ENCODE peak calls at places on chromosomes 6 and 20, in eight cellular contexts. S is H1; D is hepatocyte; Q is stomach; G is H9; Y is upper lobe of right lung; E is CD8-positive, alpha-beta T cell; T is SK-N-SH. Z is an unnamed sample.

GRCh38 chr6:106446287-106446885 is 85.9 kb downstream of the CRYBG1 start:
- DNase-seq in S (no peak), D (no peak), Q (no peak), G (no peak), Y (no peak), E (no peak), T (peak; percentile 12), Z (peak; percentile 31)

GRCh38 chr6:56775498-56776166 is 132.9 kb upstream of the DST start:
- DNase-seq in S (no peak), D (no peak), Q (no peak), G (peak; percentile 53), Y (no peak), E (no peak), T (no peak), Z (no peak)

GRCh38 chr20:52049001-52049731 is 142.4 kb downstream of the ZFP64 start:
- DNase-seq in S (peak; percentile 65), D (peak; percentile 12), Q (no peak), G (peak; percentile 68), Y (no peak), E (no peak), T (no peak), Z (no peak)

GRCh38 chr20:23669866-23670265 is 19.0 kb downstream of the CST4 start:
- DNase-seq in S (no peak), D (no peak), Q (no peak), G (no peak), Y (no peak), E (no peak), T (no peak), Z (no peak)

GRCh38 chr6:13044390-13044789 is 283.9 kb downstream of the TBC1D7 start:
- DNase-seq in S (peak; percentile 50), D (no peak), Q (no peak), G (peak; percentile 61), Y (no peak), E (no peak), T (no peak), Z (no peak)

GRCh38 chr20:46047821-46048220 is 18.8 kb downstream of the SLC12A5 start:
- DNase-seq in S (no peak), D (no peak), Q (no peak), G (no peak), Y (peak; percentile 43), E (no peak), T (no peak), Z (no peak)

GRCh38 chr6:111658445-111659154 is 52.9 kb upstream of the TRAF3IP2 start:
- DNase-seq in S (no peak), D (no peak), Q (no peak), G (no peak), Y (no peak), E (no peak), T (no peak), Z (no peak)

GRCh38 chr6:51640016-51640415 is 447.4 kb downstream of the PKHD1 start:
- DNase-seq in S (no peak), D (no peak), Q (no peak), G (no peak), Y (no peak), E (no peak), T (no peak), Z (no peak)

GRCh38 chr6:144248003-144248402 is 37.1 kb upstream of the UTRN start:
- DNase-seq in S (no peak), D (no peak), Q (no peak), G (no peak), Y (no peak), E (no peak), T (no peak), Z (no peak)

GRCh38 chr6:165665384-165665672 is 2.3 kb upstream of the PDE10A start:
- DNase-seq in S (no peak), D (no peak), Q (no peak), G (no peak), Y (no peak), E (no peak), T (no peak), Z (no peak)

GRCh38 chr6:128350416-128351254 is 169.8 kb downstream of the PTPRK start:
- DNase-seq in S (no peak), D (peak; percentile 18), Q (no peak), G (no peak), Y (no peak), E (no peak), T (no peak), Z (no peak)

GRCh38 chr6:156787569-156788492 is 10.7 kb downstream of the ARID1B start:
- DNase-seq in S (no peak), D (no peak), Q (no peak), G (no peak), Y (no peak), E (no peak), T (no peak), Z (no peak)

GRCh38 chr6:131226465-131226864 is 91.2 kb downstream of the AKAP7 start:
- DNase-seq in S (no peak), D (no peak), Q (no peak), G (no peak), Y (no peak), E (no peak), T (no peak), Z (no peak)

GRCh38 chr20:64153861-64154589 is 10.2 kb upstream of the MYT1 start:
- DNase-seq in S (no peak), D (no peak), Q (no peak), G (no peak), Y (no peak), E (no peak), T (no peak), Z (no peak)

GRCh38 chr6:83065511-83066192 is at the start of gene UBE3D:
- DNase-seq in S (peak; percentile 98), D (peak; percentile 95), Q (peak; percentile 93), G (peak; percentile 93), Y (peak; percentile 96), E (peak; percentile 85), T (peak; percentile 94), Z (peak; percentile 88)

GRCh38 chr6:83068628-83069027 is 1.2 kb downstream of the DOP1A start:
- DNase-seq in S (no peak), D (no peak), Q (no peak), G (no peak), Y (no peak), E (no peak), T (no peak), Z (no peak)

GRCh38 chr6:83069633-83070032 is 2.2 kb downstream of the DOP1A start:
- DNase-seq in S (no peak), D (no peak), Q (no peak), G (no peak), Y (no peak), E (no peak), T (no peak), Z (no peak)

GRCh38 chr6:83071023-83071422 is 3.6 kb downstream of the DOP1A start:
- DNase-seq in S (no peak), D (no peak), Q (no peak), G (no peak), Y (no peak), E (no peak), T (no peak), Z (no peak)

GRCh38 chr6:83067448-83068413 is at the start of gene DOP1A:
- DNase-seq in S (peak; percentile 97), D (peak; percentile 98), Q (peak; percentile 97), G (peak; percentile 95), Y (peak; percentile 99), E (peak; percentile 92), T (peak; percentile 95), Z (peak; percentile 94)
- H3K27ac ChIP-seq in S (peak within 1 kb of the TSS; percentile 87), D (peak within 1 kb of the TSS; percentile 94), Q (peak within 1 kb of the TSS; percentile 90), G (peak within 1 kb of the TSS; percentile 55), Y (peak within 1 kb of the TSS; percentile 87), E (peak within 1 kb of the TSS; percentile 87), T (peak within 1 kb of the TSS; percentile 64), Z (peak within 1 kb of the TSS; percentile 98)

GRCh38 chr20:38859070-38859690 is 53.7 kb downstream of the PPP1R16B start:
- DNase-seq in S (no peak), D (no peak), Q (no peak), G (no peak), Y (no peak), E (no peak), T (no peak), Z (peak; percentile 61)

GRCh38 chr20:38862226-38862625 is 56.7 kb downstream of the PPP1R16B start:
- DNase-seq in S (no peak), D (no peak), Q (no peak), G (no peak), Y (no peak), E (no peak), T (no peak), Z (no peak)

GRCh38 chr20:38857703-38858102 is 52.2 kb downstream of the PPP1R16B start:
- DNase-seq in S (no peak), D (no peak), Q (no peak), G (no peak), Y (no peak), E (no peak), T (no peak), Z (no peak)

GRCh38 chr20:38863024-38863851 is 57.7 kb downstream of the PPP1R16B start:
- DNase-seq in S (no peak), D (no peak), Q (no peak), G (no peak), Y (no peak), E (no peak), T (no peak), Z (peak; percentile 50)

GRCh38 chr20:38861071-38861401 is 55.5 kb downstream of the PPP1R16B start:
- DNase-seq in S (no peak), D (no peak), Q (no peak), G (no peak), Y (no peak), E (no peak), T (no peak), Z (no peak)
- H3K4me1 ChIP-seq in S (no peaks in the 10 kb centered on the region), D (no peaks in the 10 kb centered on the region), Q (no peaks in the 10 kb centered on the region), G (no peaks in the 10 kb centered on the region), Y (peaks cover 2% of the 10 kb centered on the region), E (peaks cover 41% of the 10 kb centered on the region), T (peaks cover 35% of the 10 kb centered on the region), Z (peaks cover 80% of the 10 kb centered on the region)

GRCh38 chr6:100468013-100468622 is 3.4 kb upstream of the SIM1 start:
- DNase-seq in S (no peak), D (no peak), Q (no peak), G (no peak), Y (no peak), E (no peak), T (no peak), Z (no peak)
- H3K9me3 ChIP-seq in S (no peaks in the 10 kb centered on the region), D (no peaks in the 10 kb centered on the region), Q (peaks cover 20% of the 10 kb centered on the region), G (no peaks in the 10 kb centered on the region), Y (no peaks in the 10 kb centered on the region), E (no peaks in the 10 kb centered on the region), T (no peaks in the 10 kb centered on the region), Z (no peaks in the 10 kb centered on the region)

DNA sequence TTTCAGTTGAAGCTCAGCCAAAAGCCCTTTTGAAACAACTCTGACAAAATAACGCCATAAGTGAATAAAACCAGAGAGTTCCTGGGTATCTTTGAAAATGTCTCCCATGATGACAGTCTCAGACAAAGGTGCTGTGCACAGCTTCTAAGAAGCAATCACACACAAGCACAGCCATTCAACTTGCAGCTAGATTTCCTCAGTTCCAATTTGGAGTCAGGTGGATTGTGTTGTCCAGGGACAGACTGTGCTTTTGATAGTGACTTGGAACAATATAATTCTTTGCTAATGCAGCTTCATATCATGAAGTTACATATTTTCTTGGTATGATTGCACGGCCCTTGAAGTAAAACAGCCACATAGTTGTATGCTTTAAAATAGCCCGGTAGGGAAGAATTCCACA is 105.6 kb downstream of the FARS2 start:
- DNase-seq in S (no peak), D (no peak), Q (no peak), G (no peak), Y (no peak), E (no peak), T (no peak), Z (no peak)
- H3K27ac ChIP-seq in S (no peak overlapping the region), D (no peak overlapping the region), Q (no peak overlapping the region), G (no peak overlapping the region), Y (no peak overlapping the region), E (no peak overlapping the region), T (no peak overlapping the region), Z (no peak overlapping the region)

Z was measured in CD4-positive, alpha-beta memory T cell.